ENCODE peak calls at places on chromosomes 16 and 17, in six cellular contexts. One of them, this sample, is unnamed.

GRCh38 chr17:39325528-39326240 is 75.7 kb downstream of the FBXL20 start:
- DNase-seq in activated naive CD8-positive, alpha-beta T cell treated with anti-CD3 and anti-CD28 coated beads, Interleukin-2, amount 50 U/mL, for 24 hours: no peak
- DNase-seq in SW 1271: no peak
- DNase-seq in amygdala: no peak
- DNase-seq in astrocyte of the spinal cord: no peak
- DNase-seq in central memory CD4-positive, alpha-beta T cell: no peak
- DNase-seq in this sample: no peak

GRCh38 chr17:8855477-8856204 is 11.8 kb downstream of the PIK3R6 start:
- DNase-seq in activated naive CD8-positive, alpha-beta T cell treated with anti-CD3 and anti-CD28 coated beads, Interleukin-2, amount 50 U/mL, for 24 hours: no peak
- DNase-seq in SW 1271: no peak
- DNase-seq in amygdala: no peak
- DNase-seq in astrocyte of the spinal cord: no peak
- DNase-seq in central memory CD4-positive, alpha-beta T cell: no peak
- DNase-seq in this sample: no peak

GRCh38 chr16:27328937-27329336 is 15.2 kb downstream of the IL4R start:
- DNase-seq in activated naive CD8-positive, alpha-beta T cell treated with anti-CD3 and anti-CD28 coated beads, Interleukin-2, amount 50 U/mL, for 24 hours: no peak
- DNase-seq in SW 1271: no peak
- DNase-seq in amygdala: no peak
- DNase-seq in astrocyte of the spinal cord: no peak
- DNase-seq in central memory CD4-positive, alpha-beta T cell: no peak
- DNase-seq in this sample: no peak

GRCh38 chr17:56441331-56441730 is 152.2 kb upstream of the NOG start:
- DNase-seq in activated naive CD8-positive, alpha-beta T cell treated with anti-CD3 and anti-CD28 coated beads, Interleukin-2, amount 50 U/mL, for 24 hours: no peak
- DNase-seq in SW 1271: no peak
- DNase-seq in amygdala: no peak
- DNase-seq in astrocyte of the spinal cord: peak; percentile 16
- DNase-seq in central memory CD4-positive, alpha-beta T cell: no peak
- DNase-seq in this sample: no peak

GRCh38 chr17:68705331-68706166 is 104.4 kb upstream of the FAM20A start:
- DNase-seq in activated naive CD8-positive, alpha-beta T cell treated with anti-CD3 and anti-CD28 coated beads, Interleukin-2, amount 50 U/mL, for 24 hours: no peak
- DNase-seq in SW 1271: no peak
- DNase-seq in amygdala: no peak
- DNase-seq in astrocyte of the spinal cord: peak; percentile 11
- DNase-seq in central memory CD4-positive, alpha-beta T cell: no peak
- DNase-seq in this sample: no peak

GRCh38 chr17:81712468-81713003 is 452 bp downstream of the SLC25A10 start:
- DNase-seq in activated naive CD8-positive, alpha-beta T cell treated with anti-CD3 and anti-CD28 coated beads, Interleukin-2, amount 50 U/mL, for 24 hours: no peak
- DNase-seq in SW 1271: no peak
- DNase-seq in amygdala: no peak
- DNase-seq in astrocyte of the spinal cord: no peak
- DNase-seq in central memory CD4-positive, alpha-beta T cell: no peak
- DNase-seq in this sample: peak; percentile 39

GRCh38 chr16:67213197-67214019 is 13.5 kb upstream of the TMEM208 start:
- DNase-seq in activated naive CD8-positive, alpha-beta T cell treated with anti-CD3 and anti-CD28 coated beads, Interleukin-2, amount 50 U/mL, for 24 hours: no peak
- DNase-seq in SW 1271: no peak
- DNase-seq in amygdala: no peak
- DNase-seq in astrocyte of the spinal cord: no peak
- DNase-seq in central memory CD4-positive, alpha-beta T cell: no peak
- DNase-seq in this sample: no peak

GRCh38 chr16:81060576-81061306 is 16.3 kb downstream of the C16orf46 start:
- DNase-seq in activated naive CD8-positive, alpha-beta T cell treated with anti-CD3 and anti-CD28 coated beads, Interleukin-2, amount 50 U/mL, for 24 hours: no peak
- DNase-seq in SW 1271: no peak
- DNase-seq in amygdala: no peak
- DNase-seq in astrocyte of the spinal cord: no peak
- DNase-seq in central memory CD4-positive, alpha-beta T cell: no peak
- DNase-seq in this sample: no peak

GRCh38 chr16:1428511-1428910 is 2.4 kb upstream of the PERCC1 start:
- DNase-seq in activated naive CD8-positive, alpha-beta T cell treated with anti-CD3 and anti-CD28 coated beads, Interleukin-2, amount 50 U/mL, for 24 hours: peak; percentile 72
- DNase-seq in SW 1271: no peak
- DNase-seq in amygdala: no peak
- DNase-seq in astrocyte of the spinal cord: no peak
- DNase-seq in central memory CD4-positive, alpha-beta T cell: no peak
- DNase-seq in this sample: no peak

GRCh38 chr16:71916397-71916920 is 21.1 kb downstream of the IST1 start:
- DNase-seq in activated naive CD8-positive, alpha-beta T cell treated with anti-CD3 and anti-CD28 coated beads, Interleukin-2, amount 50 U/mL, for 24 hours: no peak
- DNase-seq in SW 1271: no peak
- DNase-seq in amygdala: no peak
- DNase-seq in astrocyte of the spinal cord: no peak
- DNase-seq in central memory CD4-positive, alpha-beta T cell: no peak
- DNase-seq in this sample: no peak

GRCh38 chr16:88442811-88443576 is 10.1 kb upstream of the ZFPM1 start:
- DNase-seq in activated naive CD8-positive, alpha-beta T cell treated with anti-CD3 and anti-CD28 coated beads, Interleukin-2, amount 50 U/mL, for 24 hours: peak; percentile 85
- DNase-seq in SW 1271: no peak
- DNase-seq in amygdala: no peak
- DNase-seq in astrocyte of the spinal cord: peak; percentile 55
- DNase-seq in central memory CD4-positive, alpha-beta T cell: peak; percentile 71
- DNase-seq in this sample: peak; percentile 66

GRCh38 chr17:48181653-48182052 is 74.1 kb downstream of the SNX11 start:
- DNase-seq in activated naive CD8-positive, alpha-beta T cell treated with anti-CD3 and anti-CD28 coated beads, Interleukin-2, amount 50 U/mL, for 24 hours: no peak
- DNase-seq in SW 1271: no peak
- DNase-seq in amygdala: no peak
- DNase-seq in astrocyte of the spinal cord: peak; percentile 45
- DNase-seq in central memory CD4-positive, alpha-beta T cell: no peak
- DNase-seq in this sample: no peak

GRCh38 chr16:4365014-4365406 is 6.6 kb upstream of the VASN start:
- DNase-seq in activated naive CD8-positive, alpha-beta T cell treated with anti-CD3 and anti-CD28 coated beads, Interleukin-2, amount 50 U/mL, for 24 hours: no peak
- DNase-seq in SW 1271: no peak
- DNase-seq in amygdala: no peak
- DNase-seq in astrocyte of the spinal cord: no peak
- DNase-seq in central memory CD4-positive, alpha-beta T cell: no peak
- DNase-seq in this sample: no peak

GRCh38 chr17:6676802-6677157 is 25.2 kb downstream of the C17orf100 start:
- DNase-seq in activated naive CD8-positive, alpha-beta T cell treated with anti-CD3 and anti-CD28 coated beads, Interleukin-2, amount 50 U/mL, for 24 hours: no peak
- DNase-seq in SW 1271: no peak
- DNase-seq in amygdala: no peak
- DNase-seq in astrocyte of the spinal cord: no peak
- DNase-seq in central memory CD4-positive, alpha-beta T cell: no peak
- DNase-seq in this sample: no peak

GRCh38 chr16:69141936-69142335 is 9.5 kb downstream of the UTP4 start:
- DNase-seq in activated naive CD8-positive, alpha-beta T cell treated with anti-CD3 and anti-CD28 coated beads, Interleukin-2, amount 50 U/mL, for 24 hours: no peak
- DNase-seq in SW 1271: no peak
- DNase-seq in amygdala: no peak
- DNase-seq in astrocyte of the spinal cord: no peak
- DNase-seq in central memory CD4-positive, alpha-beta T cell: no peak
- DNase-seq in this sample: no peak

GRCh38 chr16:88533381-88533831 is 36.8 kb upstream of the ZC3H18 start:
- DNase-seq in activated naive CD8-positive, alpha-beta T cell treated with anti-CD3 and anti-CD28 coated beads, Interleukin-2, amount 50 U/mL, for 24 hours: no peak
- DNase-seq in SW 1271: no peak
- DNase-seq in amygdala: peak; percentile 33
- DNase-seq in astrocyte of the spinal cord: peak; percentile 41
- DNase-seq in central memory CD4-positive, alpha-beta T cell: no peak
- DNase-seq in this sample: no peak

GRCh38 chr17:9537177-9537776 is 38.3 kb downstream of the STX8 start:
- DNase-seq in activated naive CD8-positive, alpha-beta T cell treated with anti-CD3 and anti-CD28 coated beads, Interleukin-2, amount 50 U/mL, for 24 hours: no peak
- DNase-seq in SW 1271: no peak
- DNase-seq in amygdala: no peak
- DNase-seq in astrocyte of the spinal cord: no peak
- DNase-seq in central memory CD4-positive, alpha-beta T cell: no peak
- DNase-seq in this sample: no peak

GRCh38 chr17:67421869-67422273 is 44.8 kb downstream of the PITPNC1 start:
- DNase-seq in activated naive CD8-positive, alpha-beta T cell treated with anti-CD3 and anti-CD28 coated beads, Interleukin-2, amount 50 U/mL, for 24 hours: peak; percentile 36
- DNase-seq in SW 1271: peak; percentile 98
- DNase-seq in amygdala: no peak
- DNase-seq in astrocyte of the spinal cord: peak; percentile 93
- DNase-seq in central memory CD4-positive, alpha-beta T cell: peak; percentile 86
- DNase-seq in this sample: peak; percentile 51

GRCh38 chr17:10792156-10792555 is 11.7 kb downstream of the TMEM238L start:
- DNase-seq in activated naive CD8-positive, alpha-beta T cell treated with anti-CD3 and anti-CD28 coated beads, Interleukin-2, amount 50 U/mL, for 24 hours: peak; percentile 16
- DNase-seq in SW 1271: no peak
- DNase-seq in amygdala: no peak
- DNase-seq in astrocyte of the spinal cord: no peak
- DNase-seq in central memory CD4-positive, alpha-beta T cell: no peak
- DNase-seq in this sample: no peak

This sample was measured in DND-41.